ENCODE peak calls at places on chromosomes 4 and X, in four cellular contexts. Y is upper lobe of left lung, H is neural progenitor cell, Q is mucosa of descending colon. N is an unnamed sample.

GRCh38 chr4:4247711-4248035 is 350 bp downstream of the TMEM128 start:
- DNase-seq in Y (no peak), H (no peak), Q (no peak), N (no peak)

GRCh38 chr4:165515201-165515600 is 136.4 kb downstream of the CPE start:
- DNase-seq in Y (no peak), H (no peak), Q (no peak), N (no peak)

GRCh38 chr4:78297075-78297815 is 240.1 kb downstream of the FRAS1 start:
- DNase-seq in Y (no peak), H (no peak), Q (no peak), N (no peak)

GRCh38 chr4:165096776-165097175 is 15.9 kb downstream of the TMEM192 start:
- DNase-seq in Y (no peak), H (peak), Q (no peak), N (no peak)

GRCh38 chr4:107876096-107876495 is 51.4 kb downstream of the SGMS2 start:
- DNase-seq in Y (no peak), H (no peak), Q (no peak), N (no peak)

GRCh38 chrX:99938464-99938863 is 471.6 kb downstream of the PCDH19 start:
- DNase-seq in Y (peak), H (no peak), Q (no peak), N (no peak)

GRCh38 chrX:71992711-71993110 is 82.1 kb downstream of the NHSL2 start:
- DNase-seq in Y (no peak), H (no peak), Q (no peak), N (no peak)

GRCh38 chrX:109840585-109840984 is 107.5 kb upstream of the ACSL4 start:
- DNase-seq in Y (no peak), H (no peak), Q (no peak), N (no peak)

GRCh38 chr4:143700060-143700419 is 435 bp downstream of the FREM3 start:
- DNase-seq in Y (peak), H (peak), Q (peak), N (no peak)
- H3K4me3 ChIP-seq in Y (peak), H (peak), Q (no peak), N (peak)

GRCh38 chrX:35015627-35016026 is 73.0 kb downstream of the FAM47B start:
- DNase-seq in Y (no peak), H (no peak), Q (no peak), N (no peak)
- H3K4me3 ChIP-seq in Y (no peak), H (no peak), Q (no peak), N (no peak)

DNA sequence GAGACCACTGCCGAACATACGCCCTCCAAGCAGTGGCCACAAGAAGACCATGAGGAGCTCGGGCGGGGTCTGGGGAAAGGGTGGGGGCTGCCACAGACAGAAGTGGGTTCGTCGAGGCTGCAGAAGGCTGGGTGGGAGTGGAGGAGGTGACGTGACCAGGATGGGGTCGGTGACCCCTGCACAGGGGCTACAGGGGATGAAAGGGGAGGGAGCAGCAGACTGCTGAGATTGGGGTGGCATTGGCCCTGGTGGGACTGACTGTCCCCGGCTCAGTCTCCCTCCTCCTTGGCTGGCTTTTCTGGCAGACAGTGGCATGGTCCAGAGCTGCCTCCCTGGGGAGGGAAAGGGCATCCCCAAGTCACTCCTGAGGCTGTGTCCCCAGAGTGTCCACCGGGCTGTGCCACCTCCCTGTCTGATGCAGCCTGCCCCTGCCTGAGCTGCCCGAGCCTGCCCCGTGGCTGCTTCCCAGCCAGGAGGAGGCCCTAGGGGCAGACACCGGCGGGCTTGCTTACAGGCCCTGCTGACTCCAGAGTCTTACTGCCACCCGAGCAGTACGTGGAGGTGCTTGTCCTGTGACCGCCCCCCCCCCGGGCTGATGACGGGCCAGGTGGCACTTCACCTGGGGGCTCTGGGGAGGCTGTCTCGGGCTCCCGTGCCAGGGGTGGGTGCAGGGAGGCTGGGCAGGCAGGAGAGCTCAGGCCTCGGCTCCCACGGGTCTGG is 7.2 kb downstream of the SH3BP2 start:
- DNase-seq in Y (peak), H (no peak), Q (peak), N (no peak)
- H3K4me3 ChIP-seq in Y (peak), H (no peak), Q (no peak), N (peak)

DNA sequence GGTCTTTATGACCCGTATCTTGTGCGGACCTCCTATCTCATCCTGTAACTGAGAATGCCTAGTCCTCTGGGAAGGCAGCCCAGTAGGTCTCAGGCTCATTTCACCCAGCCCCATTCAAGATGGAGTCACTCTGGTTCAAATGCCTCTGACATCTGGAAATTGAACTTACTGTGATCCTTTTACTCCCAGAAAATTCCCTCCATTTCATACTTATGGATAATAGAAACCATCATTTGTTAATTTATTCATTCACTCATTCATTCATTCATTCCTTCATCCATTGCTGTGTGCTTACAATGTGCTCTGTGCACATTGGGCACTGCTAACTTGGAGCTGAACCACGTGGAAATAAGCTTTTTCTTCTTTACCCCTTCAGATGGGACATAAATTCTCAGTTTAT is 9.2 kb upstream of the ATP6AP2 start:
- DNase-seq in Y (no peak), H (no peak), Q (no peak), N (no peak)
- H3K4me3 ChIP-seq in Y (no peak), H (no peak), Q (no peak), N (no peak)

GRCh38 chr4:152591876-152592275 is 56.0 kb upstream of the FBXW7 start:
- DNase-seq in Y (no peak), H (no peak), Q (no peak), N (no peak)

GRCh38 chr4:152594981-152595916 is 59.4 kb upstream of the FBXW7 start:
- DNase-seq in Y (no peak), H (no peak), Q (no peak), N (no peak)

GRCh38 chr4:152588869-152589268 is 53.0 kb upstream of the FBXW7 start:
- DNase-seq in Y (no peak), H (no peak), Q (no peak), N (no peak)

GRCh38 chr4:152590179-152591031 is 54.5 kb upstream of the FBXW7 start:
- DNase-seq in Y (no peak), H (no peak), Q (no peak), N (no peak)

GRCh38 chr4:152591361-152591760 is 55.5 kb upstream of the FBXW7 start:
- DNase-seq in Y (peak), H (peak), Q (peak), N (peak)
- H3K4me3 ChIP-seq in Y (no peak), H (peak), Q (no peak), N (peak)

GRCh38 chrX:22445880-22446279 is 173.2 kb downstream of the CBLL2 start:
- DNase-seq in Y (no peak), H (peak), Q (no peak), N (no peak)
- H3K4me3 ChIP-seq in Y (no peak), H (no peak), Q (no peak), N (no peak)

GRCh38 chr4:187541666-187542065 is 453.9 kb upstream of the ZFP42 start:
- DNase-seq in Y (no peak), H (no peak), Q (no peak), N (no peak)

GRCh38 chr4:187544461-187545053 is 451.0 kb upstream of the ZFP42 start:
- DNase-seq in Y (no peak), H (no peak), Q (no peak), N (no peak)

GRCh38 chr4:187550256-187550950 is 445.2 kb upstream of the ZFP42 start:
- DNase-seq in Y (no peak), H (no peak), Q (no peak), N (no peak)

GRCh38 chr4:187547281-187547680 is 448.3 kb upstream of the ZFP42 start:
- DNase-seq in Y (no peak), H (no peak), Q (no peak), N (no peak)
- H3K4me3 ChIP-seq in Y (no peak), H (no peak), Q (no peak), N (no peak)

DNA sequence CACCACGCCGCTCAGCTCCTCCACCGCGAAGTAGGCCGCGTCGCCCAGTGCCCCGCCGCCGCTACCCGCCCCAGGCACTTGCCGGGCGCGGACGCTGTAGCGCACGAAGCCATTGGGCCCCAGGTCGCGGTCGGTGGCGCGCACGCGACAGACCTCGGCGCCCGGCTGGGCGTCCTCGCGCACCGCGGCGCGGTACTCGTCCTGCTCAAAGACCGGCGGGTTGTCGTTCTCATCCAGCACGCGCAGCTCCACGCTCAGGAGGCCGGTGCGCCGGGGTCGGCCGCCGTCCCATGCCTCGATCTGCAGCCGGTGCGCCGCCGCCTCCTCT is 1.4 kb downstream of the DCHS2 start:
- DNase-seq in Y (peak), H (peak), Q (no peak), N (no peak)
- H3K4me3 ChIP-seq in Y (peak), H (peak), Q (no peak), N (no peak)

GRCh38 chrX:275476-275966 is 5.7 kb upstream of the PLCXD1 start:
- DNase-seq in Y (peak), H (peak), Q (peak), N (peak)
- H3K4me3 ChIP-seq in Y (peak), H (peak), Q (no peak), N (peak)